ENCODE peak calls at places on chromosomes 13 and 19, in four cellular contexts. O, E, J and G are unnamed samples.

GRCh38 chr13:54383604-54384003 is 1355.0 kb downstream of the OLFM4 start:
- DNase-seq in O (no peak), E (no peak), J (no peak), G (no peak)

GRCh38 chr19:23996549-23996948 is 81.9 kb downstream of the ZNF726 start:
- DNase-seq in O (no peak), E (no peak), J (no peak), G (no peak)

GRCh38 chr13:26628706-26629105 is 71.2 kb downstream of the WASF3 start:
- DNase-seq in O (peak), E (no peak), J (no peak), G (no peak)

GRCh38 chr13:98890186-98890585 is 87.7 kb downstream of the DOCK9 start:
- DNase-seq in O (no peak), E (no peak), J (no peak), G (no peak)

GRCh38 chr13:27968316-27969072 is 621 bp downstream of the CDX2 start:
- DNase-seq in O (no peak), E (no peak), J (no peak), G (peak)

GRCh38 chr19:7699003-7699402 is 2.9 kb downstream of the FCER2 start:
- DNase-seq in O (no peak), E (no peak), J (no peak), G (no peak)

GRCh38 chr13:27450921-27451461 is 627 bp upstream of the MTIF3 start:
- DNase-seq in O (no peak), E (peak), J (peak), G (no peak)

GRCh38 chr13:48831248-48831647 is 144.5 kb upstream of the FNDC3A start:
- DNase-seq in O (peak), E (no peak), J (no peak), G (no peak)

GRCh38 chr13:94178625-94179244 is 300.7 kb downstream of the DCT start:
- DNase-seq in O (no peak), E (no peak), J (no peak), G (no peak)

GRCh38 chr13:59700281-59700680 is 463.4 kb downstream of the DIAPH3 start:
- DNase-seq in O (no peak), E (no peak), J (no peak), G (no peak)

GRCh38 chr13:39037410-39037879 is 444 bp downstream of the PROSER1 start:
- DNase-seq in O (no peak), E (no peak), J (peak), G (no peak)

GRCh38 chr13:46386996-46387851 is at the start of gene RUBCNL:
- DNase-seq in O (peak), E (peak), J (peak), G (no peak)

GRCh38 chr13:103386341-103386740 is 320.1 kb upstream of the SLC10A2 start:
- DNase-seq in O (no peak), E (no peak), J (no peak), G (no peak)

GRCh38 chr13:98813993-98814392 is 61.5 kb upstream of the SLC15A1 start:
- DNase-seq in O (no peak), E (no peak), J (no peak), G (no peak)

GRCh38 chr13:50948576-50948975 is 39.0 kb downstream of the RNASEH2B start:
- DNase-seq in O (no peak), E (no peak), J (no peak), G (no peak)

GRCh38 chr13:53854321-53854720 is 825.7 kb downstream of the OLFM4 start:
- DNase-seq in O (no peak), E (no peak), J (no peak), G (no peak)

GRCh38 chr13:109336730-109337129 is 449.7 kb downstream of the IRS2 start:
- DNase-seq in O (no peak), E (no peak), J (no peak), G (no peak)

GRCh38 chr13:73451120-73452029 is 392.6 kb downstream of the KLF5 start:
- DNase-seq in O (no peak), E (no peak), J (no peak), G (no peak)

GRCh38 chr19:8571006-8571411 is 6.2 kb downstream of the MYO1F start:
- DNase-seq in O (peak), E (no peak), J (no peak), G (no peak)

GRCh38 chr13:46858163-46858562 is 38.7 kb downstream of the HTR2A start:
- DNase-seq in O (no peak), E (no peak), J (no peak), G (no peak)

GRCh38 chr19:47350599-47350998 is 1.5 kb downstream of the DHX34 start:
- DNase-seq in O (no peak), E (no peak), J (no peak), G (no peak)

GRCh38 chr19:47351545-47351944 is 2.4 kb downstream of the DHX34 start:
- DNase-seq in O (peak), E (no peak), J (no peak), G (no peak)

GRCh38 chr19:47352095-47352494 is 3.0 kb downstream of the DHX34 start:
- DNase-seq in O (no peak), E (no peak), J (no peak), G (no peak)

GRCh38 chr19:47353307-47353712 is 4.2 kb downstream of the DHX34 start:
- DNase-seq in O (no peak), E (no peak), J (no peak), G (no peak)

DNA sequence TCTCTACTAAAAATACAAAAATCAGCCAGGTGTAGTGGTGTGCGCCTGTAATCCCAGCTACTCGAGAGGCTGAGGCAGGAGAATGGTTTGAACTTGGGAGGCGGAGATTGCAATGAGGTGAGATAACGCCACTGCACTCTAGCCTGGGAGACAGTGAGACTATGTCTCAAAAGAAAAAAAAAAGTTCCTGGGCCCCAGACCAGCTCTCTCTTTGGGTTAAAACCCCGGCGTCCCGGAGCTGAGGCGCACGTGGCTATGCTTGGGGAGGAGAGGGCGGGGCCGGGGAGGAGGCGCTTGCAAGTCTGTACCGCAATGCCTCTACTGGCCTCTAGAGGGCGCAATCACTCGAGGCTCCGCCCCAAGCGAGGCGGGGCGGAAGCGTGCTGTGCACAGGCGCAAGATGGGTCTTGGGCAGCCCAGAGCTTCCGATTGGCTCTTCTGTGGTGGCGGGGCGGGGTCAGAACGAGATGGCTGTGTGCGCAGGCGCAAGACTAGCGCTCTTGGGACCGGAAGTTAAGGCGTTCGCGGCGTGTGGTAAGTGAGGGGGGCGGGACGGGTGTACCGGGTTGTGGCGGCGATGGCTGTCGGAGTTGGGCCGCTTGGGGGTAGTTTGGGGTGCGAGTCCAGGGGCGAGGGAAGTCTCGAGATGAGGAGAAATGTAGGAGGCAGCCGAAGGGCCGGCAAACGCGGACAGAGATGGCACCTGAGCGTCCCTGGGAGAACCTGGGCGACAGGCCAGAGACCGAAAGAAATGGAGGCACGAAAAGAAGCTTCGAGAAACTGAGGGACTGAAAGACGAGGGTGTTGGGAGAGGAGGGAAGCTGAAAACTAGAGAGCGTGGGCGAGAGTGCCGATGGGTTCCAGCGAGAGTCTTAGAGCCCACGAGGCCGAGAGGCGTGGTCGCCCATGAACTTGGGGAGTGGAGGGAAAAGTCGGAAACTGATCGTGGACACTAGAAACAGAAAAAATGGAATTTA is at the start of gene DHX34:
- DNase-seq in O (peak), E (peak), J (peak), G (peak)
- TF ChIP-seq CTCF in O (peak), E (peak), J (peak), G (peak)

GRCh38 chr13:114314074-114314912 is at the start of gene CHAMP1:
- DNase-seq in O (peak), E (peak), J (peak), G (peak)
- TF ChIP-seq CTCF in O (no peak), E (no peak), J (no peak), G (peak)

GRCh38 chr19:13260883-13261653 is 110.9 kb downstream of the IER2 start:
- DNase-seq in O (peak), E (peak), J (no peak), G (no peak)
- TF ChIP-seq CTCF in O (no peak), E (no peak), J (no peak), G (no peak)

GRCh38 chr19:29121684-29122083 is 91.3 kb downstream of the UQCRFS1 start:
- DNase-seq in O (peak), E (no peak), J (no peak), G (no peak)
- TF ChIP-seq CTCF in O (peak), E (no peak), J (peak), G (peak)

GRCh38 chr13:19818223-19818842 is 35.6 kb upstream of the PSPC1 start:
- DNase-seq in O (peak), E (peak), J (peak), G (peak)
- TF ChIP-seq CTCF in O (peak), E (no peak), J (peak), G (peak)

DNA sequence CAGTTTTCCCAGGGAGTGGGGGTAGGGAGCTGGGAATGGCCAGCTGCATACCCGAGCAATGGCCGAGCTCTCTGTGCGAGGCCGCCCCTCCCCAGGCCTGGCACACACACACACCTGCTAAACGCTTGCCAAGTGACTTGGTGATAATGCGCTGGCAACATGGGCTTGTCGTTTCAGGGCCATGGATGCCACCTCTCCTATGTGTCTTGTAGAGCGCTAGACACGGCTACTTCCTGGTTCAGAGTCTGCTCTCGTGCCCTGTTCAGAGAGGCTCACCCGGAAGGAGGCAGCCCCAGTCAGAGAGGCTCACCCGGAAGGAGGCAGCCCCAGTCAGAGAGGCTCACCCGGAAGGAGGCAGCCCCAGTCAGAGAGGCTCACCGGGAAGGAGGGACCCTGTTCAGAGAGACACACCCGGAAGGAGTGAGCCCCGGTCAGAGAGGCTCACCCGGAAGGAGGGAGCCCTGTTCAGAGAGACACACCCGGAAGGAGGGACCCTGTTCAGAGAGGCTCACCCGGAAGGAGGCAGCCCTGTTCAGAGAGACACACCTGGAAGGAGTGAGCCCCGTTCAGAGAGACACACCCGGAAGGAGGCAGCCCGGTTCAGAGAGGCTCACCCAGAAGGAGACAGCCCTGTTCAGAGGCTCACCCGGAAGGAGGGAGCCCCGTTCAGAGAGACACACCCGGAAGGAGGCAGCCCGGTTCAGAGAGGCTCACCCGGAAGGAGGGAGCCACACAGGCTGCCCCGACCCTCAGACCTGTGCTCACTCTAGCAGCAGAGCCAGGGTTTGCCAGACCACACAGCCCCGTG is 4.2 kb downstream of the ADPRHL1 start:
- DNase-seq in O (peak), E (no peak), J (no peak), G (no peak)
- TF ChIP-seq CTCF in O (no peak), E (no peak), J (no peak), G (no peak)

DNA sequence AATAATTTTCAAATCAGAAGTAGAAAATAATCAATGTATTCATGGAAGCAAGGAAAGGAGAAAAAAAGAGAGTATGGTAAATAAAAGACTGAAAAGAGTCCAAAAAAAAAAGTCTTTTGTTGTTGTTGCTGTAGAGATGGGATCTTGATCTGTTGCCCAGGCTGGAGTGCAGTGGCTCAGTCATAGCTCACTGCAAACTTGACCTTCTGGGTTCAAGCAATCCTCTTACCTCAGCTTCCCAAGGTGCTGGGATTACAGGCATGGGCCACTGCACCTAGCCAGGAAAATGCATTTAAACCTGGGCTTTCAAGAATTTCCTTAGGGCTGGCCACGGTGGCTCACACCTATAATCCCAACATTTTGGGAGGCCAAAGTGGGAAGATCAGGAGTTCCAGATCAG is 7.0 kb upstream of the MAP3K10 start:
- DNase-seq in O (no peak), E (no peak), J (no peak), G (no peak)
- TF ChIP-seq CTCF in O (no peak), E (no peak), J (no peak), G (no peak)